ENCODE peak calls at places on chromosomes 11 and 22, in seven cellular contexts. One of them, this sample, is unnamed.

GRCh38 chr11:110433393-110434333 is 3.9 kb downstream of the FDX1 start:
- DNase-seq in cardiac fibroblast: peak
- DNase-seq in astrocyte of the spinal cord: peak
- DNase-seq in psoas muscle: no peak
- DNase-seq in MM.1S: peak
- DNase-seq in fibroblast of lung: peak
- DNase-seq in IMR-90: peak
- DNase-seq in this sample: no peak

GRCh38 chr22:37716708-37717107 is 19.9 kb downstream of the TRIOBP start:
- DNase-seq in IMR-90: peak
- DNase-seq in psoas muscle: no peak
- DNase-seq in fibroblast of lung: no peak
- DNase-seq in cardiac fibroblast: peak
- DNase-seq in MM.1S: no peak
- DNase-seq in astrocyte of the spinal cord: peak
- DNase-seq in this sample: peak

GRCh38 chr11:85627332-85627997 is at the start of gene DLG2:
- DNase-seq in astrocyte of the spinal cord: peak
- DNase-seq in IMR-90: peak
- DNase-seq in psoas muscle: no peak
- DNase-seq in fibroblast of lung: peak
- DNase-seq in cardiac fibroblast: peak
- DNase-seq in MM.1S: peak
- DNase-seq in this sample: no peak

GRCh38 chr22:24410110-24410856 is 17.1 kb upstream of the ADORA2A start:
- DNase-seq in fibroblast of lung: peak
- DNase-seq in cardiac fibroblast: peak
- DNase-seq in astrocyte of the spinal cord: peak
- DNase-seq in IMR-90: peak
- DNase-seq in psoas muscle: no peak
- DNase-seq in MM.1S: no peak
- DNase-seq in this sample: no peak

GRCh38 chr11:109641549-109641948 is 219.6 kb downstream of the C11orf87 start:
- DNase-seq in psoas muscle: no peak
- DNase-seq in IMR-90: peak
- DNase-seq in astrocyte of the spinal cord: peak
- DNase-seq in fibroblast of lung: peak
- DNase-seq in MM.1S: peak
- DNase-seq in cardiac fibroblast: peak
- DNase-seq in this sample: peak

GRCh38 chr11:35964846-35965245 is 21.0 kb downstream of the LDLRAD3 start:
- DNase-seq in IMR-90: no peak
- DNase-seq in astrocyte of the spinal cord: no peak
- DNase-seq in fibroblast of lung: no peak
- DNase-seq in psoas muscle: no peak
- DNase-seq in MM.1S: no peak
- DNase-seq in cardiac fibroblast: no peak
- DNase-seq in this sample: no peak

GRCh38 chr11:65078151-65078550 is 5.7 kb downstream of the CDCA5 start:
- DNase-seq in IMR-90: peak
- DNase-seq in cardiac fibroblast: peak
- DNase-seq in MM.1S: peak
- DNase-seq in astrocyte of the spinal cord: peak
- DNase-seq in fibroblast of lung: peak
- DNase-seq in psoas muscle: peak
- DNase-seq in this sample: no peak

GRCh38 chr11:70501026-70501901 is 102.9 kb downstream of the CTTN start:
- DNase-seq in MM.1S: no peak
- DNase-seq in cardiac fibroblast: peak
- DNase-seq in IMR-90: no peak
- DNase-seq in astrocyte of the spinal cord: no peak
- DNase-seq in psoas muscle: no peak
- DNase-seq in fibroblast of lung: no peak
- DNase-seq in this sample: no peak

DNA sequence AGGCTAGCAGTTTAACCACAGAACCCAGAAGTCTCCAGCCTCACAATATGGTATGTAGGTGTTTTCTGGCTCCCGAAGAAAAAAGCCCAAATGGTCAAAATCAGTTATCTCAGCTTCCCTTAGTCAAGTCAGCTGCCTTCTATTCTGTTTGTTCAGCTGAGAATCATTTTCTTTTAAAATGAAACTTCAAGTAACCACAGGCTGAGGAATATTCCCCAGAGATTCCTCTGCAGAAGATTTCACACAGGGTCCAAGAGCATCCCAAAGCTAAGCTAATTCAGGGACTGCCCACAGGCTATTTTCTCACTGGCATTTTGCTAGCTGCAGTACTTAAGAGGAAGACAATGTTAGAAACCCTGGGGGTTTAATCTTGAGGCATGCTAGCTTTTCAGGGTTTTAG is 977.0 kb upstream of the CHORDC1 start:
- DNase-seq in astrocyte of the spinal cord: peak
- DNase-seq in cardiac fibroblast: peak
- DNase-seq in fibroblast of lung: peak
- DNase-seq in MM.1S: no peak
- DNase-seq in IMR-90: no peak
- DNase-seq in psoas muscle: no peak
- DNase-seq in this sample: peak
- H3K4me3 ChIP-seq in astrocyte of the spinal cord: no peak
- H3K4me3 ChIP-seq in cardiac fibroblast: no peak
- H3K4me3 ChIP-seq in fibroblast of lung: no peak
- H3K4me3 ChIP-seq in MM.1S: no peak
- H3K4me3 ChIP-seq in IMR-90: no peak
- H3K4me3 ChIP-seq in psoas muscle: no peak
- H3K4me3 ChIP-seq in this sample: no peak

GRCh38 chr22:36367479-36367878 is 20.3 kb downstream of the MYH9 start:
- DNase-seq in fibroblast of lung: no peak
- DNase-seq in IMR-90: no peak
- DNase-seq in cardiac fibroblast: peak
- DNase-seq in MM.1S: no peak
- DNase-seq in psoas muscle: no peak
- DNase-seq in astrocyte of the spinal cord: no peak
- DNase-seq in this sample: no peak
- H3K4me3 ChIP-seq in fibroblast of lung: peak
- H3K4me3 ChIP-seq in IMR-90: no peak
- H3K4me3 ChIP-seq in cardiac fibroblast: no peak
- H3K4me3 ChIP-seq in MM.1S: no peak
- H3K4me3 ChIP-seq in psoas muscle: peak
- H3K4me3 ChIP-seq in astrocyte of the spinal cord: no peak
- H3K4me3 ChIP-seq in this sample: no peak

GRCh38 chr22:25449781-25450317 is 114.6 kb upstream of the GRK3 start:
- DNase-seq in astrocyte of the spinal cord: no peak
- DNase-seq in IMR-90: no peak
- DNase-seq in fibroblast of lung: peak
- DNase-seq in cardiac fibroblast: peak
- DNase-seq in psoas muscle: no peak
- DNase-seq in MM.1S: no peak
- DNase-seq in this sample: no peak
- H3K4me3 ChIP-seq in astrocyte of the spinal cord: no peak
- H3K4me3 ChIP-seq in IMR-90: no peak
- H3K4me3 ChIP-seq in fibroblast of lung: peak
- H3K4me3 ChIP-seq in cardiac fibroblast: peak
- H3K4me3 ChIP-seq in psoas muscle: peak
- H3K4me3 ChIP-seq in MM.1S: no peak
- H3K4me3 ChIP-seq in this sample: no peak

GRCh38 chr11:17719940-17720795 is 797 bp downstream of the MYOD1 start:
- DNase-seq in MM.1S: no peak
- DNase-seq in psoas muscle: no peak
- DNase-seq in fibroblast of lung: peak
- DNase-seq in cardiac fibroblast: peak
- DNase-seq in IMR-90: no peak
- DNase-seq in astrocyte of the spinal cord: no peak
- DNase-seq in this sample: no peak

GRCh38 chr11:17722000-17722643 is 2.8 kb downstream of the MYOD1 start:
- DNase-seq in MM.1S: no peak
- DNase-seq in psoas muscle: no peak
- DNase-seq in fibroblast of lung: peak
- DNase-seq in astrocyte of the spinal cord: peak
- DNase-seq in cardiac fibroblast: peak
- DNase-seq in IMR-90: peak
- DNase-seq in this sample: no peak

GRCh38 chr11:17719028-17719939 is at the start of gene MYOD1:
- DNase-seq in cardiac fibroblast: peak
- DNase-seq in fibroblast of lung: peak
- DNase-seq in psoas muscle: peak
- DNase-seq in IMR-90: no peak
- DNase-seq in astrocyte of the spinal cord: peak
- DNase-seq in MM.1S: no peak
- DNase-seq in this sample: peak

GRCh38 chr11:17721242-17721999 is 2.0 kb downstream of the MYOD1 start:
- DNase-seq in MM.1S: no peak
- DNase-seq in psoas muscle: no peak
- DNase-seq in cardiac fibroblast: no peak
- DNase-seq in fibroblast of lung: no peak
- DNase-seq in IMR-90: no peak
- DNase-seq in astrocyte of the spinal cord: no peak
- DNase-seq in this sample: no peak

DNA sequence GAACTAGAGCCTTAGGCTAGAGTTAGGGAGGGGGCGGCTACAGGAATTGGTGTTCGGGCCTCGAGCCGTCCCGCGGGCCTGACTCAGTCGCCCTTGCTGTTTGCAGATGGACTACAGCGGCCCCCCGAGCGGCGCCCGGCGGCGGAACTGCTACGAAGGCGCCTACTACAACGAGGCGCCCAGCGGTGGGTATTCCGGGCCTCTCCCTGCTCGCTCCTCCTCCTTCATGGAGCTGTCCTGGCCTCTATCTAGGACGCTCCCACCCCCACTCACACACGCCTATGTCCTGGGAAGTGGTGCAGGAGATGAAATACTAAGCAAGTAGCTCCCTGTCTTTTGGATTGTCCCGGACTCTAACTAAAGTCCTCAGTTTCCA is 1.4 kb downstream of the MYOD1 start:
- DNase-seq in MM.1S: no peak
- DNase-seq in IMR-90: no peak
- DNase-seq in psoas muscle: no peak
- DNase-seq in astrocyte of the spinal cord: no peak
- DNase-seq in cardiac fibroblast: no peak
- DNase-seq in fibroblast of lung: no peak
- DNase-seq in this sample: no peak
- H3K4me3 ChIP-seq in MM.1S: no peak
- H3K4me3 ChIP-seq in IMR-90: no peak
- H3K4me3 ChIP-seq in psoas muscle: peak
- H3K4me3 ChIP-seq in astrocyte of the spinal cord: peak
- H3K4me3 ChIP-seq in cardiac fibroblast: no peak
- H3K4me3 ChIP-seq in fibroblast of lung: no peak
- H3K4me3 ChIP-seq in this sample: peak

GRCh38 chr11:469684-470667 is 19.9 kb downstream of the PTDSS2 start:
- DNase-seq in cardiac fibroblast: peak
- DNase-seq in fibroblast of lung: peak
- DNase-seq in psoas muscle: peak
- DNase-seq in IMR-90: peak
- DNase-seq in MM.1S: no peak
- DNase-seq in astrocyte of the spinal cord: peak
- DNase-seq in this sample: peak
- H3K4me3 ChIP-seq in cardiac fibroblast: peak
- H3K4me3 ChIP-seq in fibroblast of lung: peak
- H3K4me3 ChIP-seq in psoas muscle: peak
- H3K4me3 ChIP-seq in IMR-90: peak
- H3K4me3 ChIP-seq in MM.1S: no peak
- H3K4me3 ChIP-seq in astrocyte of the spinal cord: no peak
- H3K4me3 ChIP-seq in this sample: no peak

GRCh38 chr11:1391165-1392010 is 1.7 kb downstream of the BRSK2 start:
- DNase-seq in psoas muscle: no peak
- DNase-seq in fibroblast of lung: no peak
- DNase-seq in IMR-90: no peak
- DNase-seq in MM.1S: no peak
- DNase-seq in astrocyte of the spinal cord: no peak
- DNase-seq in cardiac fibroblast: no peak
- DNase-seq in this sample: no peak
- H3K4me3 ChIP-seq in psoas muscle: no peak
- H3K4me3 ChIP-seq in fibroblast of lung: no peak
- H3K4me3 ChIP-seq in IMR-90: no peak
- H3K4me3 ChIP-seq in MM.1S: no peak
- H3K4me3 ChIP-seq in astrocyte of the spinal cord: no peak
- H3K4me3 ChIP-seq in cardiac fibroblast: no peak
- H3K4me3 ChIP-seq in this sample: no peak